ENCODE peak calls at places on chromosomes 11 and 22, in ten cellular contexts. One of them, this sample, is unnamed.

GRCh38 chr11:36019722-36020121 is 75.9 kb downstream of the LDLRAD3 start:
- DNase-seq in cardiac fibroblast: no peak
- DNase-seq in activated naive CD8-positive, alpha-beta T cell treated with anti-CD3 and anti-CD28 coated beads, Interleukin-2, amount 50 U/mL, for 24 hours: no peak
- DNase-seq in HAP-1: no peak
- DNase-seq in ACHN: no peak
- DNase-seq in PC-9: peak; percentile 33
- DNase-seq in right lobe of liver: no peak
- DNase-seq in activated CD8-positive, alpha-beta T cell treated with anti-CD3 and anti-CD28 coated beads, Interleukin-2, amount 10 ng/mL, durations not matched to agents 7 days and 5 days: no peak
- DNase-seq in iris pigment epithelial cell: no peak
- DNase-seq in stimulated activated CD4-positive, alpha-beta T cell treated with anti-CD3 and anti-CD28 coated beads, Interleukin-2, amount 100 ng/mL, for 48 hours: no peak
- DNase-seq in this sample: no peak

GRCh38 chr11:95243658-95244057 is 12.7 kb upstream of the SESN3 start:
- DNase-seq in right lobe of liver: no peak
- DNase-seq in cardiac fibroblast: no peak
- DNase-seq in HAP-1: no peak
- DNase-seq in ACHN: no peak
- DNase-seq in PC-9: no peak
- DNase-seq in iris pigment epithelial cell: no peak
- DNase-seq in activated naive CD8-positive, alpha-beta T cell treated with anti-CD3 and anti-CD28 coated beads, Interleukin-2, amount 50 U/mL, for 24 hours: no peak
- DNase-seq in activated CD8-positive, alpha-beta T cell treated with anti-CD3 and anti-CD28 coated beads, Interleukin-2, amount 10 ng/mL, durations not matched to agents 7 days and 5 days: no peak
- DNase-seq in stimulated activated CD4-positive, alpha-beta T cell treated with anti-CD3 and anti-CD28 coated beads, Interleukin-2, amount 100 ng/mL, for 48 hours: no peak
- DNase-seq in this sample: no peak

GRCh38 chr11:69307871-69308381 is 14.0 kb downstream of the MYEOV start:
- DNase-seq in HAP-1: no peak
- DNase-seq in activated CD8-positive, alpha-beta T cell treated with anti-CD3 and anti-CD28 coated beads, Interleukin-2, amount 10 ng/mL, durations not matched to agents 7 days and 5 days: no peak
- DNase-seq in iris pigment epithelial cell: no peak
- DNase-seq in activated naive CD8-positive, alpha-beta T cell treated with anti-CD3 and anti-CD28 coated beads, Interleukin-2, amount 50 U/mL, for 24 hours: no peak
- DNase-seq in cardiac fibroblast: no peak
- DNase-seq in ACHN: no peak
- DNase-seq in right lobe of liver: no peak
- DNase-seq in stimulated activated CD4-positive, alpha-beta T cell treated with anti-CD3 and anti-CD28 coated beads, Interleukin-2, amount 100 ng/mL, for 48 hours: no peak
- DNase-seq in PC-9: no peak
- DNase-seq in this sample: no peak

GRCh38 chr11:72741849-72742521 is 10.2 kb downstream of the ARAP1 start:
- DNase-seq in PC-9: no peak
- DNase-seq in cardiac fibroblast: no peak
- DNase-seq in activated naive CD8-positive, alpha-beta T cell treated with anti-CD3 and anti-CD28 coated beads, Interleukin-2, amount 50 U/mL, for 24 hours: no peak
- DNase-seq in right lobe of liver: no peak
- DNase-seq in iris pigment epithelial cell: peak; percentile 48
- DNase-seq in stimulated activated CD4-positive, alpha-beta T cell treated with anti-CD3 and anti-CD28 coated beads, Interleukin-2, amount 100 ng/mL, for 48 hours: no peak
- DNase-seq in HAP-1: no peak
- DNase-seq in ACHN: no peak
- DNase-seq in activated CD8-positive, alpha-beta T cell treated with anti-CD3 and anti-CD28 coated beads, Interleukin-2, amount 10 ng/mL, durations not matched to agents 7 days and 5 days: no peak
- DNase-seq in this sample: no peak

GRCh38 chr22:33542153-33542552 is 378.1 kb downstream of the LARGE1 start:
- DNase-seq in PC-9: no peak
- DNase-seq in ACHN: no peak
- DNase-seq in right lobe of liver: no peak
- DNase-seq in activated CD8-positive, alpha-beta T cell treated with anti-CD3 and anti-CD28 coated beads, Interleukin-2, amount 10 ng/mL, durations not matched to agents 7 days and 5 days: no peak
- DNase-seq in HAP-1: no peak
- DNase-seq in cardiac fibroblast: no peak
- DNase-seq in stimulated activated CD4-positive, alpha-beta T cell treated with anti-CD3 and anti-CD28 coated beads, Interleukin-2, amount 100 ng/mL, for 48 hours: no peak
- DNase-seq in iris pigment epithelial cell: no peak
- DNase-seq in activated naive CD8-positive, alpha-beta T cell treated with anti-CD3 and anti-CD28 coated beads, Interleukin-2, amount 50 U/mL, for 24 hours: no peak
- DNase-seq in this sample: no peak

GRCh38 chr11:44755553-44756505 is 29.1 kb downstream of the TSPAN18 start:
- DNase-seq in ACHN: no peak
- DNase-seq in HAP-1: no peak
- DNase-seq in cardiac fibroblast: no peak
- DNase-seq in PC-9: no peak
- DNase-seq in right lobe of liver: no peak
- DNase-seq in activated naive CD8-positive, alpha-beta T cell treated with anti-CD3 and anti-CD28 coated beads, Interleukin-2, amount 50 U/mL, for 24 hours: no peak
- DNase-seq in activated CD8-positive, alpha-beta T cell treated with anti-CD3 and anti-CD28 coated beads, Interleukin-2, amount 10 ng/mL, durations not matched to agents 7 days and 5 days: no peak
- DNase-seq in iris pigment epithelial cell: no peak
- DNase-seq in stimulated activated CD4-positive, alpha-beta T cell treated with anti-CD3 and anti-CD28 coated beads, Interleukin-2, amount 100 ng/mL, for 48 hours: no peak
- DNase-seq in this sample: no peak

GRCh38 chr22:43550024-43550620 is 138.3 kb downstream of the MPPED1 start:
- DNase-seq in activated CD8-positive, alpha-beta T cell treated with anti-CD3 and anti-CD28 coated beads, Interleukin-2, amount 10 ng/mL, durations not matched to agents 7 days and 5 days: no peak
- DNase-seq in stimulated activated CD4-positive, alpha-beta T cell treated with anti-CD3 and anti-CD28 coated beads, Interleukin-2, amount 100 ng/mL, for 48 hours: no peak
- DNase-seq in iris pigment epithelial cell: no peak
- DNase-seq in right lobe of liver: peak; percentile 42
- DNase-seq in HAP-1: no peak
- DNase-seq in PC-9: no peak
- DNase-seq in cardiac fibroblast: no peak
- DNase-seq in activated naive CD8-positive, alpha-beta T cell treated with anti-CD3 and anti-CD28 coated beads, Interleukin-2, amount 50 U/mL, for 24 hours: no peak
- DNase-seq in ACHN: no peak
- DNase-seq in this sample: no peak

GRCh38 chr11:131217313-131218297 is 152.8 kb upstream of the NTM start:
- DNase-seq in HAP-1: no peak
- DNase-seq in PC-9: no peak
- DNase-seq in iris pigment epithelial cell: no peak
- DNase-seq in activated naive CD8-positive, alpha-beta T cell treated with anti-CD3 and anti-CD28 coated beads, Interleukin-2, amount 50 U/mL, for 24 hours: no peak
- DNase-seq in activated CD8-positive, alpha-beta T cell treated with anti-CD3 and anti-CD28 coated beads, Interleukin-2, amount 10 ng/mL, durations not matched to agents 7 days and 5 days: no peak
- DNase-seq in cardiac fibroblast: no peak
- DNase-seq in right lobe of liver: no peak
- DNase-seq in stimulated activated CD4-positive, alpha-beta T cell treated with anti-CD3 and anti-CD28 coated beads, Interleukin-2, amount 100 ng/mL, for 48 hours: no peak
- DNase-seq in ACHN: peak; percentile 1
- DNase-seq in this sample: no peak

GRCh38 chr11:118635237-118635591 is 27.8 kb downstream of the PHLDB1 start:
- DNase-seq in HAP-1: no peak
- DNase-seq in activated CD8-positive, alpha-beta T cell treated with anti-CD3 and anti-CD28 coated beads, Interleukin-2, amount 10 ng/mL, durations not matched to agents 7 days and 5 days: no peak
- DNase-seq in activated naive CD8-positive, alpha-beta T cell treated with anti-CD3 and anti-CD28 coated beads, Interleukin-2, amount 50 U/mL, for 24 hours: no peak
- DNase-seq in cardiac fibroblast: no peak
- DNase-seq in PC-9: no peak
- DNase-seq in ACHN: no peak
- DNase-seq in stimulated activated CD4-positive, alpha-beta T cell treated with anti-CD3 and anti-CD28 coated beads, Interleukin-2, amount 100 ng/mL, for 48 hours: no peak
- DNase-seq in iris pigment epithelial cell: no peak
- DNase-seq in right lobe of liver: no peak
- DNase-seq in this sample: no peak

GRCh38 chr11:77909277-77909676 is 85.2 kb downstream of the INTS4 start:
- DNase-seq in activated CD8-positive, alpha-beta T cell treated with anti-CD3 and anti-CD28 coated beads, Interleukin-2, amount 10 ng/mL, durations not matched to agents 7 days and 5 days: no peak
- DNase-seq in cardiac fibroblast: no peak
- DNase-seq in stimulated activated CD4-positive, alpha-beta T cell treated with anti-CD3 and anti-CD28 coated beads, Interleukin-2, amount 100 ng/mL, for 48 hours: no peak
- DNase-seq in iris pigment epithelial cell: no peak
- DNase-seq in PC-9: no peak
- DNase-seq in right lobe of liver: no peak
- DNase-seq in activated naive CD8-positive, alpha-beta T cell treated with anti-CD3 and anti-CD28 coated beads, Interleukin-2, amount 50 U/mL, for 24 hours: no peak
- DNase-seq in HAP-1: no peak
- DNase-seq in ACHN: no peak
- DNase-seq in this sample: no peak

GRCh38 chr11:9203715-9204311 is 61.3 kb downstream of the DENND5A start:
- DNase-seq in stimulated activated CD4-positive, alpha-beta T cell treated with anti-CD3 and anti-CD28 coated beads, Interleukin-2, amount 100 ng/mL, for 48 hours: no peak
- DNase-seq in activated naive CD8-positive, alpha-beta T cell treated with anti-CD3 and anti-CD28 coated beads, Interleukin-2, amount 50 U/mL, for 24 hours: no peak
- DNase-seq in cardiac fibroblast: no peak
- DNase-seq in PC-9: no peak
- DNase-seq in activated CD8-positive, alpha-beta T cell treated with anti-CD3 and anti-CD28 coated beads, Interleukin-2, amount 10 ng/mL, durations not matched to agents 7 days and 5 days: peak; percentile 27
- DNase-seq in iris pigment epithelial cell: no peak
- DNase-seq in ACHN: no peak
- DNase-seq in right lobe of liver: no peak
- DNase-seq in HAP-1: no peak
- DNase-seq in this sample: no peak

GRCh38 chr22:28316014-28316413 is 363.6 kb downstream of the TTC28 start:
- DNase-seq in activated naive CD8-positive, alpha-beta T cell treated with anti-CD3 and anti-CD28 coated beads, Interleukin-2, amount 50 U/mL, for 24 hours: no peak
- DNase-seq in iris pigment epithelial cell: no peak
- DNase-seq in PC-9: peak; percentile 10
- DNase-seq in activated CD8-positive, alpha-beta T cell treated with anti-CD3 and anti-CD28 coated beads, Interleukin-2, amount 10 ng/mL, durations not matched to agents 7 days and 5 days: no peak
- DNase-seq in HAP-1: no peak
- DNase-seq in right lobe of liver: no peak
- DNase-seq in ACHN: no peak
- DNase-seq in stimulated activated CD4-positive, alpha-beta T cell treated with anti-CD3 and anti-CD28 coated beads, Interleukin-2, amount 100 ng/mL, for 48 hours: no peak
- DNase-seq in cardiac fibroblast: no peak
- DNase-seq in this sample: no peak

GRCh38 chr11:46918087-46918751 is at the start of gene LRP4:
- DNase-seq in activated naive CD8-positive, alpha-beta T cell treated with anti-CD3 and anti-CD28 coated beads, Interleukin-2, amount 50 U/mL, for 24 hours: peak; percentile 62
- DNase-seq in stimulated activated CD4-positive, alpha-beta T cell treated with anti-CD3 and anti-CD28 coated beads, Interleukin-2, amount 100 ng/mL, for 48 hours: peak; percentile 22
- DNase-seq in iris pigment epithelial cell: no peak
- DNase-seq in activated CD8-positive, alpha-beta T cell treated with anti-CD3 and anti-CD28 coated beads, Interleukin-2, amount 10 ng/mL, durations not matched to agents 7 days and 5 days: no peak
- DNase-seq in HAP-1: peak; percentile 80
- DNase-seq in right lobe of liver: peak; percentile 57
- DNase-seq in PC-9: peak; percentile 74
- DNase-seq in cardiac fibroblast: peak; percentile 34
- DNase-seq in ACHN: peak; percentile 46
- DNase-seq in this sample: peak; percentile 66

GRCh38 chr11:34640050-34640971 is 19.4 kb downstream of the EHF start:
- DNase-seq in ACHN: peak; percentile 88
- DNase-seq in cardiac fibroblast: no peak
- DNase-seq in activated naive CD8-positive, alpha-beta T cell treated with anti-CD3 and anti-CD28 coated beads, Interleukin-2, amount 50 U/mL, for 24 hours: no peak
- DNase-seq in activated CD8-positive, alpha-beta T cell treated with anti-CD3 and anti-CD28 coated beads, Interleukin-2, amount 10 ng/mL, durations not matched to agents 7 days and 5 days: no peak
- DNase-seq in iris pigment epithelial cell: peak; percentile 32
- DNase-seq in HAP-1: peak; percentile 61
- DNase-seq in PC-9: peak; percentile 92
- DNase-seq in stimulated activated CD4-positive, alpha-beta T cell treated with anti-CD3 and anti-CD28 coated beads, Interleukin-2, amount 100 ng/mL, for 48 hours: no peak
- DNase-seq in right lobe of liver: peak; percentile 71
- DNase-seq in this sample: peak; percentile 88

GRCh38 chr11:73520358-73521061 is 77.4 kb downstream of the FAM168A start:
- DNase-seq in stimulated activated CD4-positive, alpha-beta T cell treated with anti-CD3 and anti-CD28 coated beads, Interleukin-2, amount 100 ng/mL, for 48 hours: no peak
- DNase-seq in iris pigment epithelial cell: peak; percentile 21
- DNase-seq in HAP-1: no peak
- DNase-seq in cardiac fibroblast: no peak
- DNase-seq in PC-9: no peak
- DNase-seq in ACHN: no peak
- DNase-seq in activated CD8-positive, alpha-beta T cell treated with anti-CD3 and anti-CD28 coated beads, Interleukin-2, amount 10 ng/mL, durations not matched to agents 7 days and 5 days: no peak
- DNase-seq in activated naive CD8-positive, alpha-beta T cell treated with anti-CD3 and anti-CD28 coated beads, Interleukin-2, amount 50 U/mL, for 24 hours: no peak
- DNase-seq in right lobe of liver: no peak
- DNase-seq in this sample: no peak

GRCh38 chr22:35783943-35784614 is 66.4 kb downstream of the APOL5 start:
- DNase-seq in iris pigment epithelial cell: peak; percentile 23
- DNase-seq in HAP-1: no peak
- DNase-seq in activated naive CD8-positive, alpha-beta T cell treated with anti-CD3 and anti-CD28 coated beads, Interleukin-2, amount 50 U/mL, for 24 hours: no peak
- DNase-seq in cardiac fibroblast: no peak
- DNase-seq in stimulated activated CD4-positive, alpha-beta T cell treated with anti-CD3 and anti-CD28 coated beads, Interleukin-2, amount 100 ng/mL, for 48 hours: no peak
- DNase-seq in activated CD8-positive, alpha-beta T cell treated with anti-CD3 and anti-CD28 coated beads, Interleukin-2, amount 10 ng/mL, durations not matched to agents 7 days and 5 days: no peak
- DNase-seq in ACHN: peak; percentile 93
- DNase-seq in right lobe of liver: no peak
- DNase-seq in PC-9: peak; percentile 89
- DNase-seq in this sample: no peak

GRCh38 chr22:49100764-49101163 is 726.9 kb downstream of the BRD1 start:
- DNase-seq in iris pigment epithelial cell: no peak
- DNase-seq in ACHN: no peak
- DNase-seq in activated naive CD8-positive, alpha-beta T cell treated with anti-CD3 and anti-CD28 coated beads, Interleukin-2, amount 50 U/mL, for 24 hours: no peak
- DNase-seq in right lobe of liver: no peak
- DNase-seq in stimulated activated CD4-positive, alpha-beta T cell treated with anti-CD3 and anti-CD28 coated beads, Interleukin-2, amount 100 ng/mL, for 48 hours: no peak
- DNase-seq in cardiac fibroblast: no peak
- DNase-seq in HAP-1: no peak
- DNase-seq in activated CD8-positive, alpha-beta T cell treated with anti-CD3 and anti-CD28 coated beads, Interleukin-2, amount 10 ng/mL, durations not matched to agents 7 days and 5 days: no peak
- DNase-seq in PC-9: no peak
- DNase-seq in this sample: no peak

GRCh38 chr22:44576311-44577260 is 78.6 kb upstream of the RTL6 start:
- DNase-seq in cardiac fibroblast: no peak
- DNase-seq in stimulated activated CD4-positive, alpha-beta T cell treated with anti-CD3 and anti-CD28 coated beads, Interleukin-2, amount 100 ng/mL, for 48 hours: no peak
- DNase-seq in HAP-1: no peak
- DNase-seq in ACHN: no peak
- DNase-seq in right lobe of liver: no peak
- DNase-seq in PC-9: no peak
- DNase-seq in iris pigment epithelial cell: no peak
- DNase-seq in activated naive CD8-positive, alpha-beta T cell treated with anti-CD3 and anti-CD28 coated beads, Interleukin-2, amount 50 U/mL, for 24 hours: no peak
- DNase-seq in activated CD8-positive, alpha-beta T cell treated with anti-CD3 and anti-CD28 coated beads, Interleukin-2, amount 10 ng/mL, durations not matched to agents 7 days and 5 days: no peak
- DNase-seq in this sample: no peak

GRCh38 chr11:112279901-112280267 is 19.2 kb upstream of the PLET1 start:
- DNase-seq in activated naive CD8-positive, alpha-beta T cell treated with anti-CD3 and anti-CD28 coated beads, Interleukin-2, amount 50 U/mL, for 24 hours: peak; percentile 84
- DNase-seq in right lobe of liver: peak; percentile 82
- DNase-seq in stimulated activated CD4-positive, alpha-beta T cell treated with anti-CD3 and anti-CD28 coated beads, Interleukin-2, amount 100 ng/mL, for 48 hours: peak; percentile 76
- DNase-seq in iris pigment epithelial cell: peak; percentile 48
- DNase-seq in activated CD8-positive, alpha-beta T cell treated with anti-CD3 and anti-CD28 coated beads, Interleukin-2, amount 10 ng/mL, durations not matched to agents 7 days and 5 days: peak; percentile 81
- DNase-seq in HAP-1: peak; percentile 83
- DNase-seq in ACHN: peak; percentile 53
- DNase-seq in PC-9: peak; percentile 56
- DNase-seq in cardiac fibroblast: peak; percentile 69
- DNase-seq in this sample: peak; percentile 73

GRCh38 chr11:117831661-117832415 is 7.3 kb upstream of the FXYD2 start:
- DNase-seq in activated CD8-positive, alpha-beta T cell treated with anti-CD3 and anti-CD28 coated beads, Interleukin-2, amount 10 ng/mL, durations not matched to agents 7 days and 5 days: peak; percentile 18
- DNase-seq in stimulated activated CD4-positive, alpha-beta T cell treated with anti-CD3 and anti-CD28 coated beads, Interleukin-2, amount 100 ng/mL, for 48 hours: no peak
- DNase-seq in HAP-1: peak; percentile 5
- DNase-seq in activated naive CD8-positive, alpha-beta T cell treated with anti-CD3 and anti-CD28 coated beads, Interleukin-2, amount 50 U/mL, for 24 hours: no peak
- DNase-seq in PC-9: no peak
- DNase-seq in ACHN: no peak
- DNase-seq in iris pigment epithelial cell: no peak
- DNase-seq in cardiac fibroblast: no peak
- DNase-seq in right lobe of liver: no peak
- DNase-seq in this sample: no peak

GRCh38 chr11:46363031-46363407 is 15.8 kb downstream of the DGKZ start:
- DNase-seq in iris pigment epithelial cell: peak; percentile 80
- DNase-seq in PC-9: peak; percentile 86
- DNase-seq in activated naive CD8-positive, alpha-beta T cell treated with anti-CD3 and anti-CD28 coated beads, Interleukin-2, amount 50 U/mL, for 24 hours: no peak
- DNase-seq in right lobe of liver: peak; percentile 75
- DNase-seq in ACHN: peak; percentile 45
- DNase-seq in cardiac fibroblast: peak; percentile 84
- DNase-seq in stimulated activated CD4-positive, alpha-beta T cell treated with anti-CD3 and anti-CD28 coated beads, Interleukin-2, amount 100 ng/mL, for 48 hours: no peak
- DNase-seq in activated CD8-positive, alpha-beta T cell treated with anti-CD3 and anti-CD28 coated beads, Interleukin-2, amount 10 ng/mL, durations not matched to agents 7 days and 5 days: no peak
- DNase-seq in HAP-1: no peak
- DNase-seq in this sample: peak; percentile 83

This sample was measured in Calu3.